ENCODE peak calls at places on chromosomes 1 and 21, in seven cellular contexts. W is HCT116, B is K562, V is H1, I is GM12878, H is SK-N-SH, A is HepG2. Y is an unnamed sample. For H3K27me3, the result is how much of the 10 kb centered on the place peaks cover.

GRCh38 chr1:205935869-205936268 is 7.4 kb downstream of the SLC26A9 start:
- DNase-seq in W (no peak), B (no peak), V (no peak), I (no peak), H (no peak), A (no peak), Y (no peak)

GRCh38 chr1:18560692-18561091 is 70.0 kb upstream of the PAX7 start:
- DNase-seq in W (no peak), B (no peak), V (no peak), I (no peak), H (no peak), A (peak), Y (no peak)

GRCh38 chr1:174837386-174837785 is 162.4 kb upstream of the CACYBP start:
- DNase-seq in W (no peak), B (no peak), V (no peak), I (no peak), H (no peak), A (no peak), Y (no peak)

GRCh38 chr1:229508823-229509337 is 739 bp upstream of the NUP133 start:
- DNase-seq in W (no peak), B (no peak), V (no peak), I (no peak), H (no peak), A (peak), Y (no peak)

GRCh38 chr1:12078938-12079861 is 16.1 kb downstream of the TNFRSF8 start:
- DNase-seq in W (peak), B (peak), V (peak), I (peak), H (peak), A (peak), Y (peak)

GRCh38 chr1:17120962-17121837 is 1.9 kb upstream of the PADI2 start:
- DNase-seq in W (no peak), B (no peak), V (no peak), I (no peak), H (no peak), A (peak), Y (no peak)

GRCh38 chr1:38071530-38072266 is 25.1 kb upstream of the POU3F1 start:
- DNase-seq in W (no peak), B (peak), V (no peak), I (no peak), H (peak), A (peak), Y (peak)

GRCh38 chr1:23585321-23586022 is 26.2 kb upstream of the ID3 start:
- DNase-seq in W (no peak), B (no peak), V (no peak), I (no peak), H (no peak), A (no peak), Y (no peak)

GRCh38 chr1:48107516-48107915 is 110.3 kb upstream of the TRABD2B start:
- DNase-seq in W (no peak), B (no peak), V (no peak), I (no peak), H (no peak), A (no peak), Y (no peak)

GRCh38 chr1:234975122-234975940 is 153.3 kb downstream of the TOMM20 start:
- DNase-seq in W (peak), B (peak), V (no peak), I (no peak), H (no peak), A (peak), Y (peak)

GRCh38 chr1:213303286-213303685 is 252.2 kb downstream of the RPS6KC1 start:
- DNase-seq in W (no peak), B (no peak), V (no peak), I (no peak), H (no peak), A (no peak), Y (no peak)

GRCh38 chr1:65059930-65060538 is 88.0 kb upstream of the AK4 start:
- DNase-seq in W (peak), B (peak), V (no peak), I (no peak), H (peak), A (peak), Y (peak)

GRCh38 chr21:34513109-34513675 is 1.2 kb upstream of the KCNE1 start:
- DNase-seq in W (no peak), B (no peak), V (no peak), I (no peak), H (no peak), A (no peak), Y (no peak)

GRCh38 chr1:92826792-92827191 is 5.0 kb upstream of the RPL5 start:
- DNase-seq in W (no peak), B (no peak), V (no peak), I (no peak), H (no peak), A (no peak), Y (no peak)

GRCh38 chr1:58064281-58064680 is 482.2 kb downstream of the OMA1 start:
- DNase-seq in W (no peak), B (no peak), V (no peak), I (no peak), H (no peak), A (no peak), Y (no peak)

GRCh38 chr1:6622396-6623152 is 2.1 kb upstream of the THAP3 start:
- DNase-seq in W (no peak), B (no peak), V (no peak), I (no peak), H (no peak), A (no peak), Y (no peak)

GRCh38 chr1:32709075-32709474 is 6.5 kb upstream of the SYNC start:
- DNase-seq in W (no peak), B (no peak), V (no peak), I (no peak), H (no peak), A (no peak), Y (no peak)

GRCh38 chr1:209688746-209689234 is 13.6 kb downstream of the G0S2 start:
- DNase-seq in W (no peak), B (no peak), V (no peak), I (no peak), H (no peak), A (no peak), Y (no peak)

GRCh38 chr1:232923739-232924386 is 26.5 kb upstream of the NTPCR start:
- DNase-seq in W (no peak), B (no peak), V (no peak), I (peak), H (no peak), A (no peak), Y (no peak)
- TF ChIP-seq MAX in W (no peak), B (no peak), V (no peak), I (no peak), H (no peak), A (no peak), Y (no peak)

GRCh38 chr1:220878223-220879081 is 791 bp upstream of the HLX start:
- DNase-seq in W (no peak), B (peak), V (peak), I (no peak), H (no peak), A (no peak), Y (no peak)
- H3K27me3 ChIP-seq in W (under half), B (under half), V (half or more), I (under half), H (under half), A (under half), Y (under half)

GRCh38 chr1:113278371-113278770 is 111.9 kb upstream of the MAGI3 start:
- DNase-seq in W (no peak), B (no peak), V (no peak), I (no peak), H (no peak), A (no peak), Y (no peak)
- TF ChIP-seq MAX in W (no peak), B (no peak), V (no peak), I (no peak), H (no peak), A (no peak), Y (no peak)

DNA sequence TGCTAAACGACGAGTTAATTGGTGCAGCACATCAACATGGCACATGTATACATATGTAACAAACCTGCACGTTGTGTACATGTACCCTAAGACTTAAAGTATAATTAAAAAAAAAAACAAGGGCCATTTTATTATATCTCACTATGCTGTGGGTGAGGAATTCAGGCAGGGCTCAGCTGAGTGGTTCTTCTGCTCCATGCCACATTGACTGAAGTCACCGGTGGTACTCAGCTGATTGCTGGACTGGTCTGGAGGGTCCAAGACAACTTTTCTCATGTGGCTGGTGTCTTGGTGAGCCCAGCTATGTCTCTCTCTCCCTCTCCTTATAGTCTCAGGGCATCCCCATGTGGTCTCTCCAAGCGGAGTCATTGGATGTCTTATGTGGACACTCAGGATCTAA is 275.0 kb downstream of the GRIK3 start:
- DNase-seq in W (no peak), B (no peak), V (no peak), I (no peak), H (no peak), A (no peak), Y (no peak)
- H3K27me3 ChIP-seq in W (under half), B (under half), V (under half), I (under half), H (under half), A (under half), Y (under half)

DNA sequence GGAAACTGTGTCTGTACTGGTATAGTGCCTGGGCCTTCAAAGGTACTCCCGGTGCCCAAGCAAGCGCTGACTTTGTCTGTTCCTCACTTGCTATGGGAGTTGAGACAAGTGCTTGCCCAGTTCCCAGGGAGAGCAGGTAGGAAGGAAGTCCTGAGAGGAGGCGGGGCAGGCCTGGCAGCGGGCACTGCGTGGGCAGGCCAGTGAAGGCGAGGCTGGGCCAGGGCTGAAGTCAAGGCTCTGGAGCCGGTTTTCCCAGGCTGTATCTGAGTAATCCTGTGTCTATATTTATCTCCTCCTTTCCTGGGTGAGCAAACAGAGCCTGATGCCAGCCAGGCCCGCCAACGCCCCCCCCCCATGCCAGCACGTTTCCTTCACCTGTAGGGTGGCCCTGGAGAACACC is 15.9 kb upstream of the EDN2 start:
- DNase-seq in W (no peak), B (no peak), V (no peak), I (no peak), H (no peak), A (no peak), Y (no peak)
- TF ChIP-seq MAX in W (no peak), B (no peak), V (no peak), I (no peak), H (no peak), A (no peak), Y (no peak)

GRCh38 chr1:199646761-199647160 is 380.7 kb upstream of the NR5A2 start:
- DNase-seq in W (no peak), B (no peak), V (no peak), I (no peak), H (peak), A (peak), Y (no peak)
- H3K27me3 ChIP-seq in W (under half), B (under half), V (under half), I (under half), H (under half), A (under half), Y (under half)

GRCh38 chr1:203661572-203661971 is 34.9 kb downstream of the ATP2B4 start:
- DNase-seq in W (peak), B (no peak), V (no peak), I (no peak), H (no peak), A (peak), Y (no peak)
- TF ChIP-seq MAX in W (peak), B (no peak), V (no peak), I (no peak), H (no peak), A (no peak), Y (no peak)

GRCh38 chr21:16248705-16249104 is 518.9 kb downstream of the USP25 start:
- DNase-seq in W (no peak), B (no peak), V (no peak), I (no peak), H (no peak), A (no peak), Y (no peak)
- H3K27me3 ChIP-seq in W (under half), B (under half), V (under half), I (under half), H (under half), A (under half), Y (under half)

GRCh38 chr1:70745199-70745598 is 302.4 kb downstream of the PTGER3 start:
- DNase-seq in W (peak), B (no peak), V (no peak), I (no peak), H (no peak), A (peak), Y (no peak)
- TF ChIP-seq MAX in W (peak), B (no peak), V (peak), I (no peak), H (no peak), A (no peak), Y (no peak)

Y was measured in endothelial cell of umbilical vein.